ENCODE peak calls at places on chromosomes 16 and 17, in nine cellular contexts. One of them, this sample, is unnamed.

GRCh38 chr16:86931410-86931941 is 353.1 kb downstream of the FOXL1 start:
- DNase-seq in breast epithelium: no peak
- DNase-seq in suprapubic skin: no peak
- DNase-seq in ovary: peak
- DNase-seq in endothelial cell of umbilical vein: peak
- DNase-seq in lower leg skin: no peak
- DNase-seq in IMR-90: peak
- DNase-seq in H54: peak
- DNase-seq in adrenal gland: peak
- DNase-seq in this sample: no peak

GRCh38 chr17:60557805-60558204 is 31.8 kb upstream of the APPBP2 start:
- DNase-seq in endothelial cell of umbilical vein: no peak
- DNase-seq in breast epithelium: no peak
- DNase-seq in ovary: no peak
- DNase-seq in adrenal gland: peak
- DNase-seq in IMR-90: no peak
- DNase-seq in H54: no peak
- DNase-seq in lower leg skin: no peak
- DNase-seq in suprapubic skin: no peak
- DNase-seq in this sample: peak

GRCh38 chr17:75845933-75846700 is 1.9 kb upstream of the UNC13D start:
- DNase-seq in IMR-90: no peak
- DNase-seq in lower leg skin: no peak
- DNase-seq in suprapubic skin: no peak
- DNase-seq in breast epithelium: no peak
- DNase-seq in ovary: no peak
- DNase-seq in endothelial cell of umbilical vein: peak
- DNase-seq in H54: no peak
- DNase-seq in adrenal gland: no peak
- DNase-seq in this sample: no peak

GRCh38 chr16:67660564-67661028 is at the start of gene PARD6A:
- DNase-seq in suprapubic skin: peak
- DNase-seq in endothelial cell of umbilical vein: peak
- DNase-seq in ovary: peak
- DNase-seq in IMR-90: peak
- DNase-seq in breast epithelium: peak
- DNase-seq in H54: peak
- DNase-seq in lower leg skin: peak
- DNase-seq in adrenal gland: peak
- DNase-seq in this sample: peak

GRCh38 chr16:56382901-56383355 is 42.4 kb downstream of the AMFR start:
- DNase-seq in adrenal gland: no peak
- DNase-seq in IMR-90: peak
- DNase-seq in lower leg skin: no peak
- DNase-seq in endothelial cell of umbilical vein: no peak
- DNase-seq in breast epithelium: no peak
- DNase-seq in H54: peak
- DNase-seq in ovary: no peak
- DNase-seq in suprapubic skin: no peak
- DNase-seq in this sample: no peak

GRCh38 chr17:78125138-78125913 is 3.2 kb downstream of the TMC6 start:
- DNase-seq in adrenal gland: no peak
- DNase-seq in suprapubic skin: peak
- DNase-seq in IMR-90: no peak
- DNase-seq in lower leg skin: no peak
- DNase-seq in H54: no peak
- DNase-seq in endothelial cell of umbilical vein: no peak
- DNase-seq in breast epithelium: no peak
- DNase-seq in ovary: no peak
- DNase-seq in this sample: no peak

GRCh38 chr16:10685709-10686108 is 9.0 kb downstream of the TEKT5 start:
- DNase-seq in adrenal gland: peak
- DNase-seq in breast epithelium: no peak
- DNase-seq in suprapubic skin: no peak
- DNase-seq in endothelial cell of umbilical vein: no peak
- DNase-seq in ovary: no peak
- DNase-seq in IMR-90: no peak
- DNase-seq in lower leg skin: no peak
- DNase-seq in H54: no peak
- DNase-seq in this sample: no peak

GRCh38 chr17:8954339-8954738 is 11.2 kb downstream of the PIK3R5 start:
- DNase-seq in breast epithelium: no peak
- DNase-seq in H54: no peak
- DNase-seq in IMR-90: no peak
- DNase-seq in ovary: no peak
- DNase-seq in adrenal gland: peak
- DNase-seq in endothelial cell of umbilical vein: no peak
- DNase-seq in suprapubic skin: peak
- DNase-seq in lower leg skin: peak
- DNase-seq in this sample: no peak

GRCh38 chr16:57413301-57413730 is 8.7 kb downstream of the CCL17 start:
- DNase-seq in IMR-90: no peak
- DNase-seq in breast epithelium: no peak
- DNase-seq in H54: no peak
- DNase-seq in endothelial cell of umbilical vein: no peak
- DNase-seq in ovary: no peak
- DNase-seq in adrenal gland: no peak
- DNase-seq in lower leg skin: no peak
- DNase-seq in suprapubic skin: no peak
- DNase-seq in this sample: no peak

GRCh38 chr16:19884021-19884485 is 595 bp downstream of the GPRC5B start:
- DNase-seq in breast epithelium: no peak
- DNase-seq in IMR-90: no peak
- DNase-seq in ovary: peak
- DNase-seq in endothelial cell of umbilical vein: peak
- DNase-seq in suprapubic skin: peak
- DNase-seq in adrenal gland: no peak
- DNase-seq in lower leg skin: no peak
- DNase-seq in H54: no peak
- DNase-seq in this sample: no peak

DNA sequence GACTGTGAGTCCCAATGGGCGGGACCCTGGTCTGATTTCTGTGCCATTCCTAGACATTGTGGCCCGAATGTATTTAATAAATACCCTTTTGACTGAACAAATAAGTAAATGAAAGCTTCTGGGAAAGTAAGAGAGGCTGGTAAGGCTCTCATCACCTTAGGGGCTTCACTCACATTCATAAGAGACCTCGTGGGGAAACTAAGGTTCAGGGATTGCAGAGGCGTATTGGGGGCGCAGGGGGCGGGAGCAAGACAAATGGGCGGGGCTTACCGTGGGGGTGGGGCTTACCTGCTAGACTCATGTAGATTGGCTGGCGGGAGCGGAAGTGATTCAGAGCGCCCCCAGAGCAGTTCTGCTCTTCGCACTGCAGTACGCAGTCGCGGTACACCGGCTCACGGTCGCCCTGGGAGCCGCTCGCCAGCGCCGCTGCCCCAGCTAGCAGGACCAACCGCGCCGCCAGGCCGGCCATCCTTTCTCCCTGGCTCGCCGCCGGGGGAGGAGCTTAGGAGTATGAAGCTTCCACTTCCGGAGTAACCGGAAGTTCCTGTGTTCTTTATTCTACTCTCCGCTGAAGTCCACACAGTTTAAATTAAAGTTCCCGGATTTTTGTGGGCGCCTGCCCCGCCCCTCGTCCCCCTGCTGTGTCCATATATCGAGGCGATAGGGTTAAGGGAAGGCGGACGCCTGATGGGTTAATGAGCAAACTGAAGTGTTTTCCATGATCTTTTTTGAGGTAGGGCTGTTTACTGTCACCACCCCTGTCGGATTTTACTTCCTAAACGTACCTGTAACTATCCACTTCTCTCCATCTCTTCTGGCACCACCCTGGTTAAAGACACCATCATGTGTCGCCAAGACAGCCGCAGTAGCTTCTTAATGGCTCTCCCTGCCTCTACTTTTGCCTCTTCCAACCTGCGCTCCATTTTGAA is at the start of gene PGAP3:
- DNase-seq in breast epithelium: peak
- DNase-seq in adrenal gland: peak
- DNase-seq in endothelial cell of umbilical vein: peak
- DNase-seq in ovary: peak
- DNase-seq in IMR-90: peak
- DNase-seq in H54: peak
- DNase-seq in lower leg skin: peak
- DNase-seq in suprapubic skin: peak
- DNase-seq in this sample: peak
- TF ChIP-seq POLR2A in breast epithelium: peak
- TF ChIP-seq POLR2A in adrenal gland: peak
- TF ChIP-seq POLR2A in endothelial cell of umbilical vein: peak
- TF ChIP-seq POLR2A in ovary: peak
- TF ChIP-seq POLR2A in IMR-90: peak
- TF ChIP-seq POLR2A in H54: peak
- TF ChIP-seq POLR2A in lower leg skin: no peak
- TF ChIP-seq POLR2A in suprapubic skin: peak
- TF ChIP-seq POLR2A in this sample: peak

DNA sequence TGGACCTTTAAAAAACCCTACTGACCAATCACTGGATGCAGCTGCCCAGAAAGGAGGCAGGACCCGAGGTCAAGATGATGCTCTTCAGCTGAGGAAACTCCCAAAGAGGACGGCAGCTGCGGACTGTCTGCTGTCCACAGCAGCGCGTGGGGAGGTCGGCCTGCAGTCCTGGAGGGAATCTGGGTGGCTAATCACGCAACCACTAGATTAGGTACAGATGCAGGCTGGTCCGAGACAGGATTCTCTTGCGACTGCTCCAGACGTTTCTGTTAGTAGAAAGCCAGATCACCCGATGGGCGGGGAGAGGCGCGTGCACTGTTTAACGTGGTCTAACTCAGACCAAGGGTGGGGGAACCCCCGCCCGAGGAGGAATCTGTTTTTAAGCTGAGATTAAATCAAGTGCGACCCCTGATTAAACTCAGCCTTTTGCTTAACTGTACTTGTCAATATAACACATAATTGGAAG is 8.8 kb downstream of the CTRB2 start:
- DNase-seq in breast epithelium: no peak
- DNase-seq in suprapubic skin: peak
- DNase-seq in adrenal gland: peak
- DNase-seq in lower leg skin: no peak
- DNase-seq in ovary: no peak
- DNase-seq in H54: no peak
- DNase-seq in endothelial cell of umbilical vein: no peak
- DNase-seq in IMR-90: peak
- DNase-seq in this sample: no peak
- TF ChIP-seq POLR2A in breast epithelium: no peak
- TF ChIP-seq POLR2A in suprapubic skin: no peak
- TF ChIP-seq POLR2A in adrenal gland: no peak
- TF ChIP-seq POLR2A in lower leg skin: no peak
- TF ChIP-seq POLR2A in ovary: no peak
- TF ChIP-seq POLR2A in H54: no peak
- TF ChIP-seq POLR2A in endothelial cell of umbilical vein: no peak
- TF ChIP-seq POLR2A in IMR-90: no peak
- TF ChIP-seq POLR2A in this sample: no peak

GRCh38 chr16:63623551-63624039 is 1498.3 kb downstream of the CDH11 start:
- DNase-seq in breast epithelium: no peak
- DNase-seq in H54: no peak
- DNase-seq in ovary: no peak
- DNase-seq in suprapubic skin: no peak
- DNase-seq in IMR-90: no peak
- DNase-seq in endothelial cell of umbilical vein: no peak
- DNase-seq in adrenal gland: no peak
- DNase-seq in lower leg skin: no peak
- DNase-seq in this sample: no peak
- TF ChIP-seq POLR2A in breast epithelium: no peak
- TF ChIP-seq POLR2A in H54: no peak
- TF ChIP-seq POLR2A in ovary: no peak
- TF ChIP-seq POLR2A in suprapubic skin: no peak
- TF ChIP-seq POLR2A in IMR-90: no peak
- TF ChIP-seq POLR2A in endothelial cell of umbilical vein: no peak
- TF ChIP-seq POLR2A in adrenal gland: no peak
- TF ChIP-seq POLR2A in lower leg skin: no peak
- TF ChIP-seq POLR2A in this sample: no peak

GRCh38 chr16:534089-534635 is 6.7 kb downstream of the CAPN15 start:
- DNase-seq in lower leg skin: no peak
- DNase-seq in breast epithelium: no peak
- DNase-seq in suprapubic skin: no peak
- DNase-seq in ovary: no peak
- DNase-seq in H54: no peak
- DNase-seq in IMR-90: no peak
- DNase-seq in adrenal gland: no peak
- DNase-seq in endothelial cell of umbilical vein: no peak
- DNase-seq in this sample: no peak
- TF ChIP-seq POLR2A in lower leg skin: no peak
- TF ChIP-seq POLR2A in breast epithelium: no peak
- TF ChIP-seq POLR2A in suprapubic skin: no peak
- TF ChIP-seq POLR2A in ovary: no peak
- TF ChIP-seq POLR2A in H54: no peak
- TF ChIP-seq POLR2A in IMR-90: no peak
- TF ChIP-seq POLR2A in adrenal gland: no peak
- TF ChIP-seq POLR2A in endothelial cell of umbilical vein: no peak
- TF ChIP-seq POLR2A in this sample: no peak

DNA sequence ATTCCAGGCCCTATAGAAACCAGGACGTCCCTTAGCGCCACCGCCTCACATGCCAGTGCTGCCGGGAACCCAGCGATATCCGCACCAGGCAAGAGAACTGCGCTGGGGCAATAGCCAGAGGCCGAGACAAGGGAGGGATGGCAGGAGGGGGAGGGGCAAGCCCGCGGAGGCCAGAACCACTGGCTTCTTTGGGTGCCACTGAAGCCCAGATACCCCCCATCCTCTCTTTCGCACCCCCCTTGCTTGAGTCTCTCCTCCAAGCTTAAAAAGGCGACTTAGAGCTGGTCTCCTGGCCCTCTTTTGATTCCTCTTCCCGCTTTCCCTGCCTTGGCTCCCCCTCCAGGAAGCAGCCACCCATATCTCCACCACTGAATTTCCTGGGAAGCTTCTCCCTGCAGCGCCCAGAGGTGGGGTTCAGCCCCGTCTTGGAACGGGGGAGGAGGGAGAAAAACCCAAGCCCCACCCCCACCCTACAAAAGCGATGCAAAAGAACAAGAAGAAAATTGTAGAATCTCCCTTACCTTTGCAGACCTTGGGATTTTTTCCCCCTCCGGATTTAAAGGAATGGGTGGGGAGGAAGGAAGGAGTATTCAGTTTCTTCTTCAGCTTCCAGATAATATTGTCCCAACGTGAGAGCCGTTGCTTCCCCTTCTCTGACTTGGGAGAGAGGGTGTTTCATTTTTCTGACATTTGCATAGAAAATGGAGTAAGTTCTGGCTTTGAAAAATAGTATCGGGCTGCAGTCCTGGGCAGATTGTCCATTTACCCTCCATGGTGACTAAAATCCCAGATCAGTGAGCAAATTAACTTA is 622 bp downstream of the HOXB6 start:
- DNase-seq in suprapubic skin: no peak
- DNase-seq in lower leg skin: no peak
- DNase-seq in breast epithelium: no peak
- DNase-seq in adrenal gland: no peak
- DNase-seq in endothelial cell of umbilical vein: peak
- DNase-seq in ovary: no peak
- DNase-seq in H54: no peak
- DNase-seq in IMR-90: no peak
- DNase-seq in this sample: no peak
- TF ChIP-seq POLR2A in suprapubic skin: no peak
- TF ChIP-seq POLR2A in lower leg skin: no peak
- TF ChIP-seq POLR2A in breast epithelium: no peak
- TF ChIP-seq POLR2A in adrenal gland: peak
- TF ChIP-seq POLR2A in endothelial cell of umbilical vein: no peak
- TF ChIP-seq POLR2A in ovary: no peak
- TF ChIP-seq POLR2A in H54: peak
- TF ChIP-seq POLR2A in IMR-90: no peak
- TF ChIP-seq POLR2A in this sample: no peak